ENCODE peak calls at places on chromosomes 12 and 14, in ten cellular contexts. P is ovary, X is thoracic aorta, J is astrocyte of the spinal cord, R is AG10803, H is brain microvascular endothelial cell, M is HCT116, I is body of pancreas, V is spleen, T is cardiac muscle cell. C is an unnamed sample.

GRCh38 chr14:52351191-52351560 is 37.1 kb downstream of the PTGER2 start:
- DNase-seq in P (no peak), X (no peak), J (peak), R (peak), H (no peak), M (no peak), I (no peak), V (no peak), T (peak), C (no peak)

GRCh38 chr12:15794196-15794595 is 5.0 kb upstream of the EPS8 start:
- DNase-seq in P (no peak), X (no peak), J (no peak), R (no peak), H (no peak), M (no peak), I (no peak), V (no peak), T (no peak), C (no peak)

GRCh38 chr14:99244299-99244959 is 27.6 kb downstream of the BCL11B start:
- DNase-seq in P (no peak), X (no peak), J (no peak), R (no peak), H (no peak), M (no peak), I (no peak), V (no peak), T (no peak), C (no peak)

GRCh38 chr14:35858521-35859209 is 32.5 kb downstream of the BRMS1L start:
- DNase-seq in P (no peak), X (no peak), J (peak), R (peak), H (peak), M (no peak), I (no peak), V (no peak), T (no peak), C (peak)

GRCh38 chr14:99541677-99542470 is 60.7 kb downstream of the CCNK start:
- DNase-seq in P (no peak), X (no peak), J (no peak), R (no peak), H (no peak), M (no peak), I (no peak), V (no peak), T (no peak), C (no peak)

GRCh38 chr14:89445252-89445973 is 28.4 kb upstream of the FOXN3 start:
- DNase-seq in P (no peak), X (no peak), J (no peak), R (no peak), H (no peak), M (no peak), I (no peak), V (no peak), T (no peak), C (no peak)

GRCh38 chr12:19387182-19387581 is 52.1 kb upstream of the AEBP2 start:
- DNase-seq in P (no peak), X (no peak), J (no peak), R (no peak), H (no peak), M (no peak), I (no peak), V (no peak), T (no peak), C (peak)

GRCh38 chr14:65019944-65020566 is 33.4 kb downstream of the FNTB start:
- DNase-seq in P (no peak), X (no peak), J (peak), R (peak), H (peak), M (peak), I (peak), V (no peak), T (peak), C (peak)

GRCh38 chr12:45987339-45987726 is 3.0 kb downstream of the SCAF11 start:
- DNase-seq in P (no peak), X (no peak), J (no peak), R (no peak), H (no peak), M (no peak), I (no peak), V (no peak), T (no peak), C (no peak)

GRCh38 chr14:63896278-63896720 is 43.5 kb downstream of the SYNE2 start:
- DNase-seq in P (peak), X (peak), J (peak), R (peak), H (peak), M (peak), I (peak), V (no peak), T (no peak), C (peak)

GRCh38 chr12:56332512-56333196 is 1.1 kb downstream of the PAN2 start:
- DNase-seq in P (no peak), X (no peak), J (no peak), R (no peak), H (no peak), M (no peak), I (no peak), V (peak), T (no peak), C (no peak)

GRCh38 chr12:74552201-74552600 is 14.6 kb downstream of the ATXN7L3B start:
- DNase-seq in P (no peak), X (no peak), J (no peak), R (no peak), H (no peak), M (no peak), I (no peak), V (no peak), T (no peak), C (no peak)

GRCh38 chr14:56386024-56386423 is 193.6 kb upstream of the TMEM260 start:
- DNase-seq in P (no peak), X (no peak), J (no peak), R (no peak), H (no peak), M (no peak), I (no peak), V (no peak), T (no peak), C (no peak)

GRCh38 chr14:56394826-56395543 is 184.6 kb upstream of the TMEM260 start:
- DNase-seq in P (no peak), X (no peak), J (no peak), R (no peak), H (no peak), M (no peak), I (no peak), V (no peak), T (no peak), C (no peak)

GRCh38 chr14:56390859-56391258 is 188.7 kb upstream of the TMEM260 start:
- DNase-seq in P (no peak), X (no peak), J (no peak), R (no peak), H (no peak), M (peak), I (no peak), V (no peak), T (no peak), C (no peak)
- TF ChIP-seq CTCF in P (no peak), X (no peak), J (no peak), R (no peak), H (peak), M (peak), I (no peak), V (no peak), T (no peak), C (no peak)

GRCh38 chr14:102920273-102920997 is 2.0 kb upstream of the AMN start:
- DNase-seq in P (no peak), X (no peak), J (no peak), R (no peak), H (no peak), M (no peak), I (no peak), V (no peak), T (no peak), C (no peak)

GRCh38 chr14:102920998-102921304 is 1.5 kb upstream of the AMN start:
- DNase-seq in P (no peak), X (no peak), J (no peak), R (no peak), H (no peak), M (no peak), I (no peak), V (no peak), T (no peak), C (no peak)

GRCh38 chr14:102923201-102923919 is 897 bp downstream of the AMN start:
- DNase-seq in P (no peak), X (no peak), J (no peak), R (no peak), H (no peak), M (no peak), I (no peak), V (no peak), T (no peak), C (no peak)

GRCh38 chr14:102923920-102924486 is 1.5 kb downstream of the AMN start:
- DNase-seq in P (no peak), X (no peak), J (no peak), R (no peak), H (no peak), M (no peak), I (no peak), V (no peak), T (no peak), C (no peak)

DNA sequence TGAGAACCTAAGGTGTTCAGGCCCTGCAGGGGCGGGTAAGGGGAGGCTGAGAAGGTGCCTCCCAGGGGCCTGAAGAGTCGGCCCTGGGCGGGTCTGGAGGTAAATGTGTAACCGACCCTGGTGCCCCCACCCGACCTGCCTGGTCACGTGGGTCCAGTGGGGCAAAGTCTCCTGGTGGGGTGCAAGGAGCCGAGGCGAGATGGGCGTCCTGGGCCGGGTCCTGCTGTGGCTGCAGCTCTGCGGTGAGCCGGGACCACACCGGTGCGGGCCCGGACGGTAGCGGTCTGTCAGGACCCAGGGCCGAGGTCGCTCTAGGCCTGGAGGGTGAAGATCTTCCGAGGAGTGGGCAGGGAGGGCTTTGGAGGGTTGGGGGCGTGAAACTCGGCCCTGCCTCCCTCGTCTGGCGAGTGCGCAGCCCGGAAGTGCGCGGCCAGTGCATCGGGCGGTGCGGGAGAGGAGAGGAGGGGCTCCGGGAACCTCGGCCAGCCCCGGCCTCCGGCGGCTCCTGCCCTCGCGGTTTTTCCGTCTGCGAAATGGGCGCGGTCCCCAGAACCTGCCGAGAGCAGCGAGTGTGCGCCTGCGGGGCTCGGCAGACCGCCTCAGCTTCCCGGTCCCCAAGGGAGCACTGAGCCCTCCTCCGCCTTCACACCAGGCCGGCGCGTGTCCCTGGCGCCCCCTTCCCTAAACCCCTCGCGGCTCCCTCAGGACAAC is at the start of gene AMN:
- DNase-seq in P (no peak), X (no peak), J (no peak), R (no peak), H (no peak), M (no peak), I (no peak), V (peak), T (no peak), C (no peak)
- H3K4me3 ChIP-seq in P (no peak), X (peak), J (no peak), R (peak), H (peak), M (no peak), I (no peak), V (peak), T (no peak), C (peak)

GRCh38 chr12:54558759-54559158 is 9.4 kb downstream of the PDE1B start:
- DNase-seq in P (no peak), X (no peak), J (no peak), R (no peak), H (no peak), M (no peak), I (no peak), V (no peak), T (no peak), C (no peak)

GRCh38 chr12:54558311-54558710 is 8.9 kb downstream of the PDE1B start:
- DNase-seq in P (no peak), X (no peak), J (no peak), R (no peak), H (no peak), M (no peak), I (no peak), V (no peak), T (no peak), C (no peak)

GRCh38 chr12:54560374-54560858 is 11.0 kb downstream of the PDE1B start:
- DNase-seq in P (peak), X (peak), J (peak), R (peak), H (peak), M (peak), I (peak), V (peak), T (peak), C (peak)

GRCh38 chr12:54561164-54561563 is 11.8 kb downstream of the PDE1B start:
- DNase-seq in P (peak), X (peak), J (no peak), R (no peak), H (no peak), M (no peak), I (peak), V (no peak), T (peak), C (no peak)

DNA sequence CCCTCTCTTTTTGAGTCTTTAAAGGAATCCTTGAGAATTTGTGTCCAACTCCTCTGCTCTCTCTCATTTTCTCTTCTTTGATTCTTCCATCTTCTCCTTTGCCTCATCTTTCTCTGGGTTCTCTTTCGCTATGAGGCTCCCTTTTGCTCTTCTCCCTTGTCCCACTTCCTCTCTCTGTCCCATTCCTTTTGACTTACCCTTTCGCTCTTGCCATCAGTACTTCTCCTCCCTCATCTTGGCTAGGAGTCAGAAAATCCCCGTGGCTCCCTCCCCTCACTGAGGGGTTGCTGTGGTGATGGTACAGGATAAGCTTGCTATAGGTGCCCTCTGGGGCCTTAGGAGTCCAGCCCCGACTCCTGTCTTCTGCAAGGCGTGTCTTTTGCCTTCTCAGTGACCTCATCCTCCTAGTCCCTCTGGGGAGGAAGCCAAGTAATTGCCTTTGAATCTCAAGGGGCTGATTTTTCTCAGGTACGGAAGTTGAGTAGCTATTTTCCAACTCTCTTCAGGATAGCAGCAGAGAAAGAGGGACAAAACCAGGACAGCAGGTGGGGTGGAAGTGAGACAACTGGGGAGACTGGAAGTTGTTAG is 6.4 kb downstream of the PDE1B start:
- DNase-seq in P (no peak), X (no peak), J (no peak), R (no peak), H (no peak), M (no peak), I (no peak), V (no peak), T (no peak), C (no peak)
- TF ChIP-seq CTCF in P (no peak), X (no peak), J (no peak), R (no peak), H (no peak), M (no peak), I (no peak), V (no peak), T (no peak), C (no peak)

GRCh38 chr12:53381739-53382630 is 2.0 kb downstream of the SP1 start:
- DNase-seq in P (peak), X (no peak), J (peak), R (peak), H (peak), M (no peak), I (peak), V (peak), T (peak), C (peak)
- H3K4me3 ChIP-seq in P (peak), X (peak), J (peak), R (peak), H (peak), M (peak), I (no peak), V (peak), T (peak), C (peak)

DNA sequence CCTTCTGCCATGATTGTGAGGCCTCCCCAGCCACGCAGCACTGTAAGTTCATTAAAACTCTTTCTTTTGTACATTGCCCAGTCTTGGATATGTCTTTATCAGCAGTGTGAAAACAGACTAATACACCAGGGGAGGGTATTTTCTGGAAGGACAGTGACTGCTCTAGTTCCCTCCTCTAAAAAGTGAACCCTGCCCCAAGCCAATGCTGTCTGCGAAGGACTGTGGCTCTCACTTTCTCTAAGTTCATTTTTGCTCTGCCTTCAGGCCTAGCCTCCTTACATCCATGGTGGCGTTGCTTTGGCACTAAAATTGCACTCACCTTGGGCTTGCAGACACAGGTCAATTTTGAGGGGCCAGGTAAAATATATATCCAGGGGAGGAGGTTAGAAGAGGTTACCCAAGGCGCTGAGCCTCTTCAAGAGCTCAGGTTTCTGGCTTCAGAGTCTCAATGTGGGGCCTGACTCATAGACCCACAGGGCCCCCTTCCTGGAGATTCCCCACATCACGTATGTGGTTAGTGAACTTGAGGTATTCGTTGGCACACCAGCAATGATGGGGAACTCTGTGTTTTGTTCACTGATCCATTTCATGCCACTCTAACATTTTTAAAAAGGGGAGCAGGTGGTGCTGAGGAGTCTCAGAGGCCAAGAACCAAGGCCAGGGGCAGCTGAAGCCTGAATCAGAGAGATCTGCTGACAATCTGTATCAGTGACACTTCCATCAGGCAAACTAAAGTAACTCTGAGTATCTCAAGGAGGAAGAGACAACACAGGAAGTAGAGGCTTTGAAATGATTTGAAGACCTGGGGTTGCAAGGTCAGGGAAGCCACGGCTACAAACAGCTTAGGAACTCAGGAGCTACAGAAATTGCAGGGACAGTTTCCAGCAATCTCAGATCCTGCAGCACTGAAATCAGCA is 323.3 kb downstream of the VRK1 start:
- DNase-seq in P (no peak), X (no peak), J (no peak), R (no peak), H (no peak), M (no peak), I (no peak), V (no peak), T (no peak), C (no peak)
- TF ChIP-seq CTCF in P (no peak), X (no peak), J (no peak), R (no peak), H (no peak), M (no peak), I (no peak), V (no peak), T (no peak), C (no peak)

GRCh38 chr12:67911293-67911637 is 78.0 kb upstream of the IFNG-AS1 start:
- DNase-seq in P (no peak), X (no peak), J (peak), R (no peak), H (no peak), M (no peak), I (no peak), V (no peak), T (peak), C (no peak)

GRCh38 chr12:67911789-67912188 is 77.5 kb upstream of the IFNG-AS1 start:
- DNase-seq in P (no peak), X (no peak), J (no peak), R (no peak), H (no peak), M (no peak), I (no peak), V (no peak), T (no peak), C (no peak)

GRCh38 chr12:67909091-67909531 is 80.1 kb upstream of the IFNG-AS1 start:
- DNase-seq in P (no peak), X (no peak), J (peak), R (peak), H (peak), M (no peak), I (no peak), V (no peak), T (no peak), C (peak)

GRCh38 chr12:67909681-67910080 is 79.6 kb upstream of the IFNG-AS1 start:
- DNase-seq in P (no peak), X (no peak), J (no peak), R (no peak), H (peak), M (no peak), I (no peak), V (no peak), T (no peak), C (no peak)

GRCh38 chr12:67910360-67911292 is 78.6 kb upstream of the IFNG-AS1 start:
- DNase-seq in P (no peak), X (no peak), J (peak), R (peak), H (peak), M (no peak), I (no peak), V (no peak), T (no peak), C (peak)
- H3K4me3 ChIP-seq in P (no peak), X (peak), J (no peak), R (no peak), H (no peak), M (no peak), I (no peak), V (no peak), T (no peak), C (no peak)

DNA sequence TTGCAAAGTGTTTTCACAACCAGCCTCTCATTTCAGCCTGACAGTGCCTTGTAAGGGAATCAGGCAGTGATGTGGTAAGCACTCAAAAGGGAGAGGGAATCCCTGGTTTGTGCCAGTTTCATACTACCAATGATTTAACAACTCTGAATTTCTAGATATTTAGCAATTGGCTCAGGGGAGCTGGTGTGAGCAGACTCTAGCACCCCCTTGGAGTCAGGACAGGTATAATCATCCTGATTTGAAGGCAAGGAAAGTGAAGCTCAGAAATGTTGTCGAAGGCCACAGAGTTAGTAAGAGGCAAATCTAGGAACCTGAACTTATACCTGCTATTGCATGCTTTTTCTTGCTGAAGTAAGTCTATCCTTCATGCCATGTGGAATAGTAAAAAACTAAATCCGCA is 63.1 kb upstream of the DACT1 start:
- DNase-seq in P (no peak), X (no peak), J (no peak), R (no peak), H (no peak), M (no peak), I (no peak), V (no peak), T (peak), C (no peak)
- TF ChIP-seq CTCF in P (no peak), X (peak), J (no peak), R (no peak), H (peak), M (peak), I (no peak), V (no peak), T (peak), C (peak)

DNA sequence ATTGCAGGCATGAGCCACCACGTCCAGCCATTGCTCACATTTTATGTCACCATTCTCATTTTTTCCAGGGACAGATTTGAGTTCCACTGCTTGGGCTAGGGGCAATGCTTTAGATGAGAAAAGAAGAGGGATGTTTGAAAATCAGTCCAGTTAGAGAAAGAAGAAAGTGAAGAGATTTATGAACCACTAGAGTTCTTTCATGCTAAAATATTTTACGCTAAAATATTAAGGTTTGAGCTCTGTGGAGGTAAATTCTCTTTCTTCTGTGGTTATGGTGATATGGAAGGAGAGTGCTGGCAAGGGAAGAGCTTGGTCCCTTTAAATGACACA is 21.5 kb downstream of the CFL2 start:
- DNase-seq in P (no peak), X (no peak), J (no peak), R (no peak), H (no peak), M (no peak), I (no peak), V (no peak), T (no peak), C (no peak)
- H3K4me3 ChIP-seq in P (peak), X (peak), J (no peak), R (no peak), H (no peak), M (no peak), I (no peak), V (no peak), T (no peak), C (peak)

C was measured in fibroblast of villous mesenchyme.